ENCODE peak calls at places on chromosomes 1 and 21, in six cellular contexts. M is GM12878, B is K562, D is HCT116, W is H1, K is HepG2. T is an unnamed sample.

GRCh38 chr1:117371436-117372151 is 4.3 kb downstream of the MAN1A2 start:
- DNase-seq in M (no peak), B (no peak), D (no peak), W (no peak), K (no peak), T (no peak)

GRCh38 chr1:182960046-182960445 is 7.1 kb upstream of the SHCBP1L start:
- DNase-seq in M (no peak), B (no peak), D (no peak), W (no peak), K (no peak), T (no peak)

GRCh38 chr1:56973898-56974752 is 8.3 kb upstream of the C8B start:
- DNase-seq in M (no peak), B (no peak), D (no peak), W (no peak), K (no peak), T (no peak)

GRCh38 chr1:26280333-26281042 is 602 bp downstream of the SH3BGRL3 start:
- DNase-seq in M (no peak), B (peak; percentile 79), D (no peak), W (no peak), K (no peak), T (no peak)

GRCh38 chr1:116874622-116875277 is 35.0 kb upstream of the PTGFRN start:
- DNase-seq in M (no peak), B (no peak), D (no peak), W (no peak), K (peak; percentile 27), T (no peak)

GRCh38 chr1:56922070-56922469 is 43.7 kb downstream of the C8B start:
- DNase-seq in M (no peak), B (no peak), D (no peak), W (no peak), K (no peak), T (no peak)

GRCh38 chr1:3146458-3146857 is 77.5 kb downstream of the PRDM16 start:
- DNase-seq in M (no peak), B (no peak), D (no peak), W (no peak), K (no peak), T (no peak)

GRCh38 chr1:69305621-69306020 is 262.1 kb upstream of the LRRC7 start:
- DNase-seq in M (no peak), B (no peak), D (peak; percentile 18), W (peak; percentile 71), K (peak; percentile 2), T (peak; percentile 38)

GRCh38 chr1:224182057-224182865 is 779 bp upstream of the DEGS1 start:
- DNase-seq in M (peak; percentile 91), B (no peak), D (no peak), W (no peak), K (no peak), T (no peak)

GRCh38 chr1:94855307-94855700 is 35.1 kb downstream of the SLC44A3 start:
- DNase-seq in M (no peak), B (no peak), D (no peak), W (no peak), K (no peak), T (no peak)

GRCh38 chr1:175725684-175726083 is 17.7 kb downstream of the TNR start:
- DNase-seq in M (no peak), B (no peak), D (no peak), W (no peak), K (peak; percentile 19), T (peak; percentile 66)

GRCh38 chr21:38965241-38965640 is 159.5 kb downstream of the ETS2 start:
- DNase-seq in M (no peak), B (no peak), D (no peak), W (no peak), K (peak; percentile 79), T (no peak)

GRCh38 chr1:227351443-227351842 is 33.2 kb upstream of the CDC42BPA start:
- DNase-seq in M (no peak), B (no peak), D (no peak), W (no peak), K (no peak), T (no peak)

GRCh38 chr21:15953551-15954116 is 223.9 kb downstream of the USP25 start:
- DNase-seq in M (no peak), B (no peak), D (no peak), W (no peak), K (no peak), T (no peak)

GRCh38 chr1:225465793-225466517 is 38.1 kb upstream of the LBR start:
- DNase-seq in M (no peak), B (no peak), D (no peak), W (no peak), K (no peak), T (no peak)

GRCh38 chr1:178098262-178098661 is 4.4 kb downstream of the RASAL2 start:
- DNase-seq in M (no peak), B (no peak), D (no peak), W (no peak), K (no peak), T (no peak)

GRCh38 chr1:229230136-229230892 is 40.6 kb upstream of the RAB4A start:
- DNase-seq in M (no peak), B (no peak), D (no peak), W (peak; percentile 52), K (peak; percentile 24), T (peak; percentile 71)

GRCh38 chr21:44908496-44908895 is 12.2 kb downstream of the ITGB2 start:
- DNase-seq in M (no peak), B (no peak), D (no peak), W (no peak), K (no peak), T (no peak)

GRCh38 chr1:110060034-110060661 is 10.3 kb downstream of the ALX3 start:
- DNase-seq in M (no peak), B (peak; percentile 92), D (no peak), W (peak; percentile 94), K (peak; percentile 43), T (peak; percentile 61)

GRCh38 chr1:14583788-14584187 is 14.7 kb upstream of the KAZN start:
- DNase-seq in M (no peak), B (no peak), D (no peak), W (no peak), K (no peak), T (no peak)

GRCh38 chr1:112542206-112542973 is 33.6 kb downstream of the WNT2B start:
- DNase-seq in M (no peak), B (no peak), D (no peak), W (no peak), K (no peak), T (no peak)

GRCh38 chr1:183144752-183145151 is 41.3 kb upstream of the LAMC2 start:
- DNase-seq in M (no peak), B (no peak), D (no peak), W (no peak), K (no peak), T (no peak)

GRCh38 chr1:154178856-154179811 is 12.8 kb downstream of the TPM3 start:
- DNase-seq in M (no peak), B (no peak), D (no peak), W (no peak), K (peak; percentile 64), T (no peak)

GRCh38 chr1:24536391-24536840 is 19.5 kb upstream of the NCMAP start:
- DNase-seq in M (peak; percentile 82), B (no peak), D (peak; percentile 43), W (no peak), K (peak; percentile 35), T (no peak)

GRCh38 chr1:147562819-147563218 is 21.5 kb downstream of the BCL9 start:
- DNase-seq in M (no peak), B (no peak), D (no peak), W (no peak), K (no peak), T (no peak)

GRCh38 chr1:172903581-172904220 is 147.0 kb downstream of the TNFSF18 start:
- DNase-seq in M (no peak), B (no peak), D (no peak), W (no peak), K (no peak), T (no peak)

GRCh38 chr1:246860401-246860800 is 71.3 kb downstream of the AHCTF1 start:
- DNase-seq in M (no peak), B (no peak), D (no peak), W (no peak), K (no peak), T (no peak)

GRCh38 chr1:98051065-98051675 is 130.3 kb upstream of the DPYD start:
- DNase-seq in M (peak; percentile 21), B (peak; percentile 28), D (peak; percentile 51), W (peak; percentile 81), K (peak; percentile 58), T (peak; percentile 58)
- H3K4me3 ChIP-seq in M (no peak overlapping the region), B (no peak overlapping the region), D (no peak overlapping the region), W (no peak overlapping the region), K (no peak overlapping the region), T (no peak overlapping the region)

DNA sequence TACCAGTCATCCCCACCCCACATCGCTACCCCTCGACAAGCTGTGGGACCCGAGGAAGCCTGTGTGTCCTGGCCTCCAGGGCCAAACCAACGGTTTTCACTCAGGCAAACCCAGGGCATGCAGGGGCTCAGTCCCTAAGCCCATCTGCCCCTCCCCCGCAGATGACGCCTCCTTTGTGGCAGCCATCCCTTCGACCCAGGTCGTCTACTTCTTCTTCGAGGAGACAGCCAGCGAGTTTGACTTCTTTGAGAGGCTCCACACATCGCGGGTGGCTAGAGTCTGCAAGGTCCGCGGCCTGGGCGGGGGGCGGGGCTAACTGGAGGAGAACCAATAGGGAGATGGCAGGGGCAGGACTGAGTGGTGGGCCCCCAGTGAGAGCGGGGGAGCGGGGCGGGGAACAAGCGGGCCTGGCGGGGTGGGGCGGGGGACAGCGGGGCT is 7.4 kb downstream of the SEMA4A start:
- DNase-seq in M (no peak), B (peak; percentile 97), D (no peak), W (peak; percentile 81), K (no peak), T (peak; percentile 65)
- TF ChIP-seq ZNF274 in M (no peak), B (no peak), D (no peak), W (no peak), K (no peak), T (no peak)

DNA sequence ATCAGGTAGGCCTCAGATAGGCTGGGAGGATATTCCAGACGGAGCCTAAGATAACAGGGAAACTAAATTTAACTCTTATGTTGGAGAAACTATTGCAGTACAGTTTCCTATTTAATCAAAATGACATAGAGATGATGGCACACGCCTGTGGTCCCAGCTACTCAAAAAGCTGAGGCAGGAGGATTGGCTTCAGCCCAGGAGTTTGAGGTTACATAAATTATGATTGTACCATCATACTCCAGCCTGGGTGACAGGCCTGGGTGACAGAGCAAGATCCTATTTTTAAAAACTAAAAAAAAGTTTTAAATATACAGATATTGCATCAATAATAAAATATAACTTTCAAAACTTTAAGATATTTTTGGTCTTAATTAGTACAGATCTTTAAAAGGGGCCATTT is 25.2 kb upstream of the TAL1 start:
- DNase-seq in M (no peak), B (no peak), D (no peak), W (no peak), K (no peak), T (no peak)
- H3K36me3 ChIP-seq in M (peaks cover 3% of the 10 kb centered on the region), B (peaks cover 87% of the 10 kb centered on the region), D (peaks cover 41% of the 10 kb centered on the region), W (peaks cover 12% of the 10 kb centered on the region), K (peaks cover 5% of the 10 kb centered on the region), T (peaks cover 84% of the 10 kb centered on the region)

GRCh38 chr1:9181990-9182783 is 52.4 kb upstream of the H6PD start:
- DNase-seq in M (no peak), B (no peak), D (no peak), W (peak; percentile 73), K (peak; percentile 53), T (no peak)

GRCh38 chr1:9179450-9179849 is 50.5 kb upstream of the GPR157 start:
- DNase-seq in M (no peak), B (no peak), D (no peak), W (no peak), K (no peak), T (no peak)

GRCh38 chr1:9181176-9181906 is 52.4 kb upstream of the GPR157 start:
- DNase-seq in M (peak; percentile 43), B (peak; percentile 87), D (peak; percentile 27), W (peak; percentile 97), K (peak; percentile 61), T (no peak)

GRCh38 chr1:9182784-9183257 is 51.8 kb upstream of the H6PD start:
- DNase-seq in M (no peak), B (no peak), D (no peak), W (peak; percentile 58), K (no peak), T (no peak)

GRCh38 chr1:9180077-9180819 is 51.3 kb upstream of the GPR157 start:
- DNase-seq in M (no peak), B (no peak), D (no peak), W (no peak), K (peak; percentile 75), T (no peak)
- H3K4me3 ChIP-seq in M (peak overlapping the region; percentile 90), B (no peak overlapping the region), D (peak overlapping the region; percentile 70), W (peak overlapping the region; percentile 74), K (peak overlapping the region; percentile 92), T (no peak overlapping the region)